ENCODE peak calls at places on chromosomes 3 and 15, in four cellular contexts. H is HepG2, O is SK-N-SH, X is K562. M is an unnamed sample.

GRCh38 chr15:72534522-72534921 is 60.4 kb downstream of the ARIH1 start:
- DNase-seq in H (no peak), O (no peak), X (no peak), M (no peak)

GRCh38 chr3:12643724-12644123 is 20.2 kb downstream of the RAF1 start:
- DNase-seq in H (no peak), O (no peak), X (no peak), M (no peak)

GRCh38 chr3:87793322-87793877 is 265.4 kb downstream of the CGGBP1 start:
- DNase-seq in H (no peak), O (no peak), X (no peak), M (no peak)

GRCh38 chr15:39625451-39625850 is 44.6 kb downstream of the THBS1 start:
- DNase-seq in H (no peak), O (no peak), X (no peak), M (no peak)

GRCh38 chr3:117622130-117622841 is 912.7 kb downstream of the TUSC7 start:
- DNase-seq in H (no peak), O (no peak), X (no peak), M (no peak)

GRCh38 chr15:79602731-79603130 is 170.6 kb downstream of the MINAR1 start:
- DNase-seq in H (no peak), O (no peak), X (no peak), M (no peak)

GRCh38 chr3:190912736-190913135 is 50.2 kb upstream of the GMNC start:
- DNase-seq in H (no peak), O (no peak), X (no peak), M (no peak)

GRCh38 chr15:66848666-66849392 is 146.8 kb downstream of the SMAD6 start:
- DNase-seq in H (no peak), O (no peak), X (no peak), M (no peak)

GRCh38 chr3:127612966-127613365 is 14.8 kb downstream of the MCM2 start:
- DNase-seq in H (no peak), O (no peak), X (no peak), M (no peak)

GRCh38 chr15:88651293-88651692 is 12.5 kb downstream of the ISG20 start:
- DNase-seq in H (no peak), O (no peak), X (no peak), M (no peak)

GRCh38 chr3:13788522-13789424 is 91.1 kb downstream of the WNT7A start:
- DNase-seq in H (no peak), O (no peak), X (no peak), M (no peak)

GRCh38 chr3:132803889-132804288 is 81.7 kb upstream of the NPHP3 start:
- DNase-seq in H (no peak), O (peak; percentile 9), X (peak; percentile 12), M (no peak)

GRCh38 chr15:45641374-45641778 is 6.5 kb downstream of the SQOR start:
- DNase-seq in H (peak; percentile 95), O (no peak), X (no peak), M (no peak)

GRCh38 chr3:21754839-21755238 is 3.8 kb upstream of the ZNF385D start:
- DNase-seq in H (no peak), O (no peak), X (no peak), M (no peak)

GRCh38 chr3:40616420-40616819 is 91.7 kb downstream of the ZNF621 start:
- DNase-seq in H (no peak), O (peak; percentile 15), X (no peak), M (no peak)

GRCh38 chr15:52093539-52094502 is 18.8 kb downstream of the BCL2L10 start:
- DNase-seq in H (no peak), O (no peak), X (no peak), M (no peak)

GRCh38 chr15:79522656-79523055 is 90.5 kb downstream of the MINAR1 start:
- DNase-seq in H (no peak), O (no peak), X (no peak), M (no peak)

GRCh38 chr3:134459506-134460041 is 26.2 kb downstream of the ANAPC13 start:
- DNase-seq in H (no peak), O (no peak), X (no peak), M (no peak)

GRCh38 chr15:51094606-51095569 is at the start of gene TNFAIP8L3:
- DNase-seq in H (peak; percentile 7), O (peak; percentile 84), X (no peak), M (no peak)

GRCh38 chr3:46423588-46423987 is 16.5 kb downstream of the CCRL2 start:
- DNase-seq in H (peak; percentile 3), O (no peak), X (no peak), M (no peak)

GRCh38 chr15:33565099-33565498 is 254.3 kb downstream of the RYR3 start:
- DNase-seq in H (no peak), O (no peak), X (no peak), M (no peak)

GRCh38 chr3:31968927-31969418 is 12.1 kb downstream of the OSBPL10 start:
- DNase-seq in H (peak; percentile 96), O (no peak), X (no peak), M (peak; percentile 86)

GRCh38 chr3:100254168-100254777 is 6.5 kb upstream of the TBC1D23 start:
- DNase-seq in H (peak; percentile 68), O (peak; percentile 68), X (peak; percentile 56), M (peak; percentile 73)

GRCh38 chr15:71043373-71043772 is 71.9 kb upstream of the THSD4 start:
- DNase-seq in H (no peak), O (no peak), X (no peak), M (no peak)

GRCh38 chr3:105930733-105931132 is 61.9 kb upstream of the CBLB start:
- DNase-seq in H (no peak), O (no peak), X (no peak), M (no peak)

GRCh38 chr3:49346797-49347251 is 7.0 kb upstream of the USP4 start:
- DNase-seq in H (no peak), O (no peak), X (no peak), M (no peak)

GRCh38 chr3:73804204-73804603 is 179.5 kb upstream of the PDZRN3 start:
- DNase-seq in H (no peak), O (no peak), X (no peak), M (no peak)

GRCh38 chr15:70461017-70461416 is 302.3 kb downstream of the UACA start:
- DNase-seq in H (no peak), O (no peak), X (no peak), M (no peak)

GRCh38 chr3:138113309-138113708 is 2.1 kb downstream of the DZIP1L start:
- DNase-seq in H (no peak), O (no peak), X (no peak), M (peak; percentile 3)

GRCh38 chr3:38264307-38264706 is 1.3 kb upstream of the SLC22A13 start:
- DNase-seq in H (no peak), O (no peak), X (no peak), M (no peak)

GRCh38 chr3:36149447-36149865 is 230.8 kb upstream of the STAC start:
- DNase-seq in H (no peak), O (no peak), X (no peak), M (no peak)

GRCh38 chr15:60546764-60547163 is 67.8 kb upstream of the ICE2 start:
- DNase-seq in H (no peak), O (no peak), X (no peak), M (no peak)

GRCh38 chr3:46359748-46360509 is 6.0 kb downstream of the CCR2 start:
- DNase-seq in H (no peak), O (no peak), X (no peak), M (no peak)

GRCh38 chr3:1723726-1724125 is 374.9 kb upstream of the CNTN4 start:
- DNase-seq in H (no peak), O (no peak), X (no peak), M (no peak)

GRCh38 chr3:136949708-136950107 is 8.1 kb upstream of the IL20RB start:
- DNase-seq in H (no peak), O (no peak), X (no peak), M (no peak)

GRCh38 chr3:42651248-42652091 is 2.0 kb upstream of the ZBTB47 start:
- DNase-seq in H (no peak), O (no peak), X (no peak), M (no peak)

GRCh38 chr3:134517796-134518195 is 31.9 kb downstream of the CEP63 start:
- DNase-seq in H (no peak), O (no peak), X (no peak), M (no peak)

GRCh38 chr3:179853176-179853575 is 183.6 kb downstream of the PEX5L start:
- DNase-seq in H (no peak), O (no peak), X (no peak), M (no peak)

GRCh38 chr3:126523745-126524428 is at the start of gene CHST13:
- DNase-seq in H (peak; percentile 87), O (peak; percentile 91), X (peak; percentile 34), M (no peak)

GRCh38 chr15:78049691-78050440 is 27.6 kb downstream of the TBC1D2B start:
- DNase-seq in H (no peak), O (no peak), X (no peak), M (no peak)

GRCh38 chr15:65416845-65417416 is 5.8 kb downstream of the IGDCC4 start:
- DNase-seq in H (no peak), O (no peak), X (no peak), M (no peak)
- TF ChIP-seq ELF1 in H (no peak), O (no peak), X (no peak), M (no peak)

DNA sequence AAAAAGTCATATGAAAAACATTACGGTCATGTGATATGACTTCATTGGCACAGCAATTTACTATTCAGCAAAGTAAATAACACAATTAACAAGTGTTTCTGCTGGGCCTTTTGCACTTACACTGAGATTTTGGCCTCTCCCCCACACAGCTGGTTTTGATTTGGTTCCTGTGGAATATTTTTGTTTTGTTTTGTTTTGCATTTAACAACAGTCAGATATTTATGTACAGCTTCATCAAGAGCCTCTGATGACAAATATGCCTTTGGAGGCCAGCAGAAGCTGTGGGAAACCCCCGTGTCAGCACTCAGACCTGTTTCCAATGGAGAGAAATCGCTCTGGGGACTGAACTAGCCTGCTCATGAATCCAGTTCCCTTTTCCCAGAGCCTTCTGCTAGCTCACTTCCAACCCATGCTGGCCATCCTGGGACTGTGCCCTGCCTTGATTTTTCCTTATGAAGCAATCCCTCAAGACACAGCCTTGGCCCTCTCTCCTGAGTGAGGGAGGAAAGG is 161.9 kb downstream of the ATG7 start:
- DNase-seq in H (no peak), O (peak; percentile 41), X (no peak), M (no peak)
- H3K27ac ChIP-seq in H (no peak overlapping the region), O (peak overlapping the region; percentile 86), X (no peak overlapping the region), M (no peak overlapping the region)

DNA sequence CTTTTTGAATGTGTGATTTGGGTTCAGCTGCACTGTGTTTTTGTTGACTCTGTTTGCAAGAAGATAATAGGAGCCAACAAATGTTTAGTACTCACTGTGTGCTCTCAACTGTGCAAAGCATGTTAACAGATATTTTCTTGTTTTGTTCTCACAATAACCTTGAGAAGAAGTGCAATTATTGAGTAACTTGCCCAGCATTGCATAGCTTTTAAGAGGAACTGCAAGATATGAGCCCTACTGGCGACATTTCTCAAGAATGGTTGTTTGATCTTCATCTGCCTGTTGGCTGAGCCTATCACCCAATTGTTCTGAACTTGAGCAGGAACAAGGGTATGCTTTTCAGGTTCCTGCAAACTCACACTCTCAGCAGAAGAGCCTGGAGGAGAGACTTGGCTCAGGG is 43.4 kb upstream of the AGBL1 start:
- DNase-seq in H (no peak), O (no peak), X (no peak), M (no peak)
- TF ChIP-seq ELF1 in H (no peak), O (no peak), X (no peak), M (no peak)

DNA sequence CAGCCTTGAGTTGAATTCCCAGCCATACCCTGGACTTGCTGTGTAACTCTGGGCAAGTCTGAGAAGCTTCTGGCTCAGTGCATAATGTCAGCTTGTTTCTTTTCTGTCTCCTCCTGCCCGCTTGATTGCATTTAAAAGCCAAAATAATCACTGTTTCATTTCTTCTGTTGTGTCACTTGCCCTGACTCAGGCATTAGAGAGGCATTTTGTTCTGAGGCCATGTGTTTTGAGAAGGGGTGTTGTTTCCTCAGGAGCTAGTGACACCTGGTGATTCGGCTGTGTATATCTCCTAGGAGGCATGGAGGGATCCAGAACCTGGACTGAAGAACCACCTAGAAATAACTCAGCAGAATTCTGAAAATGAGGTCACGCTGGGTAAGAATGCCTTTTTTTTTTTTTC is 16.0 kb downstream of the WDR73 start:
- DNase-seq in H (peak; percentile 58), O (no peak), X (peak; percentile 58), M (no peak)
- H3K27ac ChIP-seq in H (no peak overlapping the region), O (no peak overlapping the region), X (no peak overlapping the region), M (peak overlapping the region; percentile 24)

M was measured in HCT116.